ENCODE peak calls at places on chromosomes 6 and 20, in five cellular contexts. Q is stimulated activated CD8-positive, alpha-beta memory T cell treated with anti-CD3 and anti-CD28 coated beads, Interleukin-12 subunit alpha, Interleukin-12 subunit beta, amount 100 ng/mL, for 4 hours; B is hepatocyte; O is nephron progenitor cell; H is occipital lobe. W is an unnamed sample.

GRCh38 chr20:53547664-53548239 is 45.9 kb downstream of the ZNF217 start:
- DNase-seq in Q (no peak), B (peak; percentile 78), O (peak; percentile 37), H (peak; percentile 2), W (no peak)

GRCh38 chr6:7238900-7239589 is 74.0 kb downstream of the SSR1 start:
- DNase-seq in Q (peak; percentile 39), B (peak; percentile 90), O (peak; percentile 80), H (peak; percentile 7), W (no peak)

GRCh38 chr20:63071541-63072181 is 64.9 kb upstream of the BHLHE23 start:
- DNase-seq in Q (no peak), B (no peak), O (peak; percentile 65), H (no peak), W (no peak)

GRCh38 chr6:33785766-33786165 is 3.2 kb downstream of the LEMD2 start:
- DNase-seq in Q (no peak), B (no peak), O (no peak), H (no peak), W (no peak)

GRCh38 chr6:16060039-16060438 is 68.8 kb upstream of the MYLIP start:
- DNase-seq in Q (no peak), B (no peak), O (no peak), H (no peak), W (no peak)

GRCh38 chr20:43949741-43950618 is 35.3 kb downstream of the TOX2 start:
- DNase-seq in Q (peak; percentile 45), B (no peak), O (no peak), H (no peak), W (no peak)

GRCh38 chr6:154754152-154754551 is 20.9 kb downstream of the SCAF8 start:
- DNase-seq in Q (no peak), B (no peak), O (no peak), H (no peak), W (no peak)

GRCh38 chr6:116444092-116444491 is 17.1 kb upstream of the CALHM6 start:
- DNase-seq in Q (no peak), B (peak; percentile 37), O (no peak), H (no peak), W (no peak)

W was measured in amygdala.